ENCODE peak calls at places on chromosome 9, in eight cellular contexts. One of them, this sample, is unnamed.

GRCh38 chr9:8224381-8224791 is 424.8 kb upstream of the DMAC1 start:
- DNase-seq in adrenal gland: no peak
- DNase-seq in HL-60: no peak
- DNase-seq in tibial nerve: no peak
- DNase-seq in neural crest cell: no peak
- DNase-seq in AG09309: no peak
- DNase-seq in activated B cell treated with CpG ODN at 0.5 μM for 24 hours: no peak
- DNase-seq in A549: no peak
- DNase-seq in this sample: no peak

GRCh38 chr9:78035369-78035993 is 3.9 kb upstream of the GNAQ start:
- DNase-seq in A549: peak
- DNase-seq in HL-60: peak
- DNase-seq in activated B cell treated with CpG ODN at 0.5 μM for 24 hours: no peak
- DNase-seq in adrenal gland: peak
- DNase-seq in AG09309: peak
- DNase-seq in tibial nerve: peak
- DNase-seq in neural crest cell: peak
- DNase-seq in this sample: no peak

GRCh38 chr9:117523531-117524153 is 108.8 kb upstream of the ASTN2 start:
- DNase-seq in adrenal gland: no peak
- DNase-seq in HL-60: no peak
- DNase-seq in activated B cell treated with CpG ODN at 0.5 μM for 24 hours: no peak
- DNase-seq in tibial nerve: no peak
- DNase-seq in AG09309: no peak
- DNase-seq in neural crest cell: no peak
- DNase-seq in A549: no peak
- DNase-seq in this sample: no peak

GRCh38 chr9:126722922-126723806 is 81.7 kb upstream of the ZBTB43 start:
- DNase-seq in tibial nerve: peak
- DNase-seq in AG09309: no peak
- DNase-seq in HL-60: peak
- DNase-seq in neural crest cell: no peak
- DNase-seq in A549: no peak
- DNase-seq in activated B cell treated with CpG ODN at 0.5 μM for 24 hours: peak
- DNase-seq in adrenal gland: no peak
- DNase-seq in this sample: no peak

GRCh38 chr9:129932303-129933151 is 97.3 kb downstream of the USP20 start:
- DNase-seq in HL-60: no peak
- DNase-seq in neural crest cell: no peak
- DNase-seq in AG09309: no peak
- DNase-seq in tibial nerve: peak
- DNase-seq in adrenal gland: no peak
- DNase-seq in activated B cell treated with CpG ODN at 0.5 μM for 24 hours: no peak
- DNase-seq in A549: no peak
- DNase-seq in this sample: no peak

GRCh38 chr9:94668424-94668916 is 29.2 kb upstream of the FBP1 start:
- DNase-seq in AG09309: no peak
- DNase-seq in A549: no peak
- DNase-seq in adrenal gland: no peak
- DNase-seq in activated B cell treated with CpG ODN at 0.5 μM for 24 hours: no peak
- DNase-seq in neural crest cell: no peak
- DNase-seq in HL-60: no peak
- DNase-seq in tibial nerve: no peak
- DNase-seq in this sample: no peak

GRCh38 chr9:123063172-123063508 is 29.7 kb downstream of the GPR21 start:
- DNase-seq in adrenal gland: no peak
- DNase-seq in A549: no peak
- DNase-seq in HL-60: no peak
- DNase-seq in tibial nerve: no peak
- DNase-seq in neural crest cell: no peak
- DNase-seq in activated B cell treated with CpG ODN at 0.5 μM for 24 hours: no peak
- DNase-seq in AG09309: peak
- DNase-seq in this sample: no peak

GRCh38 chr9:95508242-95508967 is 8.4 kb downstream of the PTCH1 start:
- DNase-seq in AG09309: no peak
- DNase-seq in A549: peak
- DNase-seq in HL-60: no peak
- DNase-seq in adrenal gland: no peak
- DNase-seq in activated B cell treated with CpG ODN at 0.5 μM for 24 hours: peak
- DNase-seq in tibial nerve: no peak
- DNase-seq in neural crest cell: no peak
- DNase-seq in this sample: no peak

GRCh38 chr9:110615526-110615925 is 36.0 kb upstream of the SVEP1 start:
- DNase-seq in neural crest cell: no peak
- DNase-seq in AG09309: peak
- DNase-seq in tibial nerve: no peak
- DNase-seq in HL-60: no peak
- DNase-seq in adrenal gland: no peak
- DNase-seq in A549: no peak
- DNase-seq in activated B cell treated with CpG ODN at 0.5 μM for 24 hours: no peak
- DNase-seq in this sample: no peak
- TF ChIP-seq CTCF in neural crest cell: no peak
- TF ChIP-seq CTCF in AG09309: no peak
- TF ChIP-seq CTCF in tibial nerve: no peak
- TF ChIP-seq CTCF in HL-60: no peak
- TF ChIP-seq CTCF in adrenal gland: no peak
- TF ChIP-seq CTCF in A549: no peak
- TF ChIP-seq CTCF in activated B cell treated with CpG ODN at 0.5 μM for 24 hours: no peak
- TF ChIP-seq CTCF in this sample: no peak

GRCh38 chr9:134550584-134550983 is 91.0 kb upstream of the COL5A1 start:
- DNase-seq in neural crest cell: no peak
- DNase-seq in tibial nerve: no peak
- DNase-seq in AG09309: no peak
- DNase-seq in A549: peak
- DNase-seq in activated B cell treated with CpG ODN at 0.5 μM for 24 hours: no peak
- DNase-seq in HL-60: no peak
- DNase-seq in adrenal gland: no peak
- DNase-seq in this sample: no peak
- TF ChIP-seq CTCF in neural crest cell: no peak
- TF ChIP-seq CTCF in tibial nerve: no peak
- TF ChIP-seq CTCF in AG09309: no peak
- TF ChIP-seq CTCF in A549: no peak
- TF ChIP-seq CTCF in activated B cell treated with CpG ODN at 0.5 μM for 24 hours: no peak
- TF ChIP-seq CTCF in HL-60: no peak
- TF ChIP-seq CTCF in adrenal gland: no peak
- TF ChIP-seq CTCF in this sample: no peak

DNA sequence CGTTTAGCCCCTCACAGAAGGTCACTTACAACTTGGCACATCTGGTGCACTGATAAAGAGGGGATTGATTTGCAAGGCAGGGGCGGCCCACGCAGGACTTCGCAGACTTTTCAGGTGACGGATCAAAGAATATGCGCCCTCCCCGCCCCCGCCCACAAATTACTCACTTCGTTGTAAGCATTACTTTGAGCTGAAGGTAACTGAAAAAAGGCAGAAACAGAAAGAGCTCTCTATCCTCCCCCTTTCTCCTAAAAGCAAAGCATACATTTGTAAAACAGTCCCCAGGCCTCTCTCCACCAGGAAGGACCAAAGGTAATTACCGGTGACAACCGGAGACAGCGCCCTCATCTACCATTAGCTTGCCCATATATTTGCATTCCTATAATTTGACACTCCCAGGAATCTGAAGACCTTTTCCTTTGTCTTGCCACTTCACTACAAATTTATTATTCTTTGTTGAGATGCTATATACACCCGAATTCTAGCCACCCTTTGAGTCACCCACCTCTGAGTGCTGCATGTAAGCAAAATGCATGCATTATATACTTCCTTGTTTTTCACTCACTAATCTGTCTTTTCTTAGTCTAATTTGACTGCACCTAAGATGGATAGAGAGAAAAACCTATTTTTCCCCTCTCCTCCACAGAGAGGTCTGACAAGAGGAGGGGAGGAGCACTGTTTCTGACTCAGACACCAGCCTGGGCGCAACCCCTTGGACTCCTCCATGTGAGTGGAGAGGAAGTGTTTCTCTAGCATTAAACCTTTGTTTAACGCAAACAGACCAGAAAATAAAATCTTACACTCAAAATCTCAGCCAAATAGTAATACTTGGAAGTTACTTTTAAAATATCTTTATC is 74.7 kb upstream of the SPIN1 start:
- DNase-seq in HL-60: no peak
- DNase-seq in neural crest cell: no peak
- DNase-seq in activated B cell treated with CpG ODN at 0.5 μM for 24 hours: no peak
- DNase-seq in A549: no peak
- DNase-seq in tibial nerve: no peak
- DNase-seq in adrenal gland: no peak
- DNase-seq in AG09309: no peak
- DNase-seq in this sample: no peak
- TF ChIP-seq CTCF in HL-60: no peak
- TF ChIP-seq CTCF in neural crest cell: no peak
- TF ChIP-seq CTCF in activated B cell treated with CpG ODN at 0.5 μM for 24 hours: no peak
- TF ChIP-seq CTCF in A549: no peak
- TF ChIP-seq CTCF in tibial nerve: no peak
- TF ChIP-seq CTCF in adrenal gland: no peak
- TF ChIP-seq CTCF in AG09309: no peak
- TF ChIP-seq CTCF in this sample: no peak

GRCh38 chr9:98573749-98574278 is 134.9 kb downstream of the GABBR2 start:
- DNase-seq in adrenal gland: no peak
- DNase-seq in HL-60: no peak
- DNase-seq in activated B cell treated with CpG ODN at 0.5 μM for 24 hours: no peak
- DNase-seq in AG09309: no peak
- DNase-seq in tibial nerve: no peak
- DNase-seq in neural crest cell: no peak
- DNase-seq in A549: no peak
- DNase-seq in this sample: no peak
- TF ChIP-seq CTCF in adrenal gland: no peak
- TF ChIP-seq CTCF in HL-60: no peak
- TF ChIP-seq CTCF in activated B cell treated with CpG ODN at 0.5 μM for 24 hours: no peak
- TF ChIP-seq CTCF in AG09309: peak
- TF ChIP-seq CTCF in tibial nerve: no peak
- TF ChIP-seq CTCF in neural crest cell: peak
- TF ChIP-seq CTCF in A549: no peak
- TF ChIP-seq CTCF in this sample: no peak

GRCh38 chr9:113221003-113221799 is at the start of the genes FKBP15 and SLC31A1:
- DNase-seq in tibial nerve: peak
- DNase-seq in adrenal gland: peak
- DNase-seq in activated B cell treated with CpG ODN at 0.5 μM for 24 hours: peak
- DNase-seq in HL-60: peak
- DNase-seq in A549: peak
- DNase-seq in AG09309: peak
- DNase-seq in neural crest cell: peak
- DNase-seq in this sample: peak
- TF ChIP-seq CTCF in tibial nerve: no peak
- TF ChIP-seq CTCF in adrenal gland: no peak
- TF ChIP-seq CTCF in activated B cell treated with CpG ODN at 0.5 μM for 24 hours: no peak
- TF ChIP-seq CTCF in HL-60: no peak
- TF ChIP-seq CTCF in A549: no peak
- TF ChIP-seq CTCF in AG09309: no peak
- TF ChIP-seq CTCF in neural crest cell: no peak
- TF ChIP-seq CTCF in this sample: no peak

DNA sequence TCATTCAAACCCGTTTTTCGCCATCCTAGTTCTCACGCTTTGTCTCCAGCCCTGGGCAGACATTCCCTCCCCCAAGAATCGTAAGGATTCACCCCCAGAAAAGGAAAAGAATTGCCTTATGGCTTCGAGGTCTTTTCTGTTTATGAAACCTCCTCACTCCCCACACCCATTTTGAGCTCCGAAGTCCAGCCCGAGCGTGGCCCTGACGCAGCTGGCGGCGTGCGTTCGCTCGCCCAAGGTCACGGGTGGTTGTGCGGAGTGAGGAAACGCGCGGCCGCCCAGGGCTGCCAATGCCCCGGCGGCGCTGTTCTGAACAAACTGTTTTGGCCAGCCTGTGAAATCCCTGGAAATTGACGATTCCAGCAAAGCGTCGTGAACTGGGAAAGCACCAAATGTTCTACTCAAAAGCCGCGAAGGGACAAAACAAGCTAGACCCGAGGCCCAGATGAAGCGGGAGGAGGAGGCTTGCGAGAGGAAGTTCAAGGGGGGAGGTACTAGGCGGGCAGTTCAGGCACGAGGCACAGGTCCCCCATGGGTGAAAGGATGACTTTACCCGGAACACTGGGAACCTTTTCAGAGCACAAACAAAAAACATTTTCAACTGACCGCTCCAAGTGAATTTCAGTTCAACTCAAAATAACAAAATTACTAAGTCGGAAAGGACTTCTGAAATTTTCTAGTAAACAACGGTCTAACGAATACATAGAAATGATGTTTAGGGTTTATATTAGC is 683 bp upstream of the ZFAND5 start:
- DNase-seq in HL-60: no peak
- DNase-seq in adrenal gland: peak
- DNase-seq in neural crest cell: peak
- DNase-seq in activated B cell treated with CpG ODN at 0.5 μM for 24 hours: peak
- DNase-seq in A549: peak
- DNase-seq in tibial nerve: peak
- DNase-seq in AG09309: peak
- DNase-seq in this sample: peak
- TF ChIP-seq CTCF in HL-60: no peak
- TF ChIP-seq CTCF in adrenal gland: peak
- TF ChIP-seq CTCF in neural crest cell: no peak
- TF ChIP-seq CTCF in activated B cell treated with CpG ODN at 0.5 μM for 24 hours: no peak
- TF ChIP-seq CTCF in A549: no peak
- TF ChIP-seq CTCF in tibial nerve: no peak
- TF ChIP-seq CTCF in AG09309: peak
- TF ChIP-seq CTCF in this sample: peak

DNA sequence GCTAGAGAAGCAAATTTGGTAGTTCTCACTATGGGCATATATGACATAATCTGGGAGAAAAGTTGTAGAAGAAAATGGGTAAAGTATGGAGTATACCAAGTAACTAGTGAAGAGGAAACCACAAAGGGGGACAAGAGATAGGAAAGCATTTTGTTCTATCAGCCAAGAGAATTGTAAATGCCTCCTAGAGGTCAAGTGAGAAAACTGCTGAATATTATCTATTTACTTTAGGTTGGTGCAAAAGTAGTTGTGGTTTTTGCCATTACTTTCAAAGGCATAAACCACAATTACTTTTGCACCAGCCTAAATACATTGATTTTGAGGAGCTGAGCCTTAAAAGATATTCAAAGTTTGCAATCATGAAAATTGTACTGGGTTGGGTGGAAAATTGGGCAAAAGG is 126.7 kb upstream of the GRHPR start:
- DNase-seq in activated B cell treated with CpG ODN at 0.5 μM for 24 hours: no peak
- DNase-seq in A549: no peak
- DNase-seq in neural crest cell: no peak
- DNase-seq in AG09309: no peak
- DNase-seq in tibial nerve: no peak
- DNase-seq in HL-60: peak
- DNase-seq in adrenal gland: no peak
- DNase-seq in this sample: no peak
- TF ChIP-seq CTCF in activated B cell treated with CpG ODN at 0.5 μM for 24 hours: no peak
- TF ChIP-seq CTCF in A549: peak
- TF ChIP-seq CTCF in neural crest cell: peak
- TF ChIP-seq CTCF in AG09309: no peak
- TF ChIP-seq CTCF in tibial nerve: no peak
- TF ChIP-seq CTCF in HL-60: no peak
- TF ChIP-seq CTCF in adrenal gland: no peak
- TF ChIP-seq CTCF in this sample: no peak

This sample was measured in thoracic aorta.